ENCODE peak calls at places on chromosomes 12 and 14, in eight cellular contexts. V is activated CD4-positive, alpha-beta T cell treated with anti-CD3 and anti-CD28 coated beads, Interleukin-2, amount 50 U/mL, for 24 hours; P is heart left ventricle; R is occipital lobe; N is AG09309; Z is A549; S is SK-N-SH; L is NCI-H774. K is an unnamed sample.

GRCh38 chr12:12327802-12328201 is 22.2 kb downstream of the MANSC1 start:
- DNase-seq in P (no peak), V (no peak), N (no peak), L (peak), R (no peak), Z (peak), S (peak), K (peak)

GRCh38 chr12:54159549-54159948 is 29.2 kb downstream of the SMUG1 start:
- DNase-seq in Z (no peak), R (no peak), P (no peak), N (no peak), L (peak), V (no peak), S (no peak), K (no peak)

GRCh38 chr12:70556179-70556869 is 80.9 kb downstream of the PTPRB start:
- DNase-seq in L (no peak), P (no peak), S (no peak), V (no peak), N (no peak), R (no peak), Z (no peak), K (no peak)

GRCh38 chr12:42957136-42957535 is 367.6 kb upstream of the PRICKLE1 start:
- DNase-seq in P (peak), S (no peak), N (no peak), V (no peak), R (peak), Z (no peak), L (no peak), K (no peak)

GRCh38 chr14:99194736-99195135 is 77.3 kb downstream of the BCL11B start:
- DNase-seq in L (no peak), V (no peak), N (no peak), Z (no peak), S (no peak), R (no peak), P (no peak), K (no peak)

GRCh38 chr14:101031186-101031585 is 127.7 kb upstream of the RTL1 start:
- DNase-seq in P (no peak), Z (no peak), V (no peak), N (no peak), L (no peak), R (no peak), S (no peak), K (no peak)

GRCh38 chr14:64234877-64235651 is 59.1 kb downstream of the ESR2 start:
- DNase-seq in L (no peak), Z (no peak), S (peak), N (no peak), P (no peak), R (no peak), V (no peak), K (peak)

GRCh38 chr12:40819427-40820108 is 127.3 kb downstream of the CNTN1 start:
- DNase-seq in P (no peak), V (no peak), N (no peak), Z (no peak), S (no peak), L (peak), R (no peak), K (peak)

GRCh38 chr12:6891637-6892036 is 13.0 kb upstream of the LRRC23 start:
- DNase-seq in N (no peak), L (no peak), V (no peak), P (no peak), Z (no peak), S (no peak), R (no peak), K (no peak)

GRCh38 chr14:68932219-68932618 is 46.9 kb downstream of the ACTN1 start:
- DNase-seq in Z (no peak), V (no peak), L (no peak), R (no peak), S (no peak), P (no peak), N (no peak), K (no peak)

GRCh38 chr14:74018029-74018703 is 922 bp downstream of the ENTPD5 start:
- DNase-seq in Z (peak), S (no peak), L (no peak), V (no peak), N (peak), R (no peak), P (no peak), K (no peak)

GRCh38 chr12:124648710-124649384 is 81.4 kb upstream of the NCOR2 start:
- DNase-seq in P (no peak), Z (no peak), L (no peak), V (no peak), S (no peak), R (no peak), N (no peak), K (no peak)

GRCh38 chr12:68939500-68939899 is 6.5 kb upstream of the CPM start:
- DNase-seq in R (no peak), S (no peak), N (no peak), V (no peak), Z (no peak), P (no peak), L (no peak), K (no peak)

GRCh38 chr12:28851781-28852180 is 297.3 kb upstream of the FAR2 start:
- DNase-seq in P (no peak), Z (no peak), L (no peak), V (no peak), S (no peak), N (no peak), R (no peak), K (no peak)

GRCh38 chr12:64608901-64609542 is 1.3 kb upstream of the RASSF3 start:
- DNase-seq in Z (peak), L (peak), S (peak), R (no peak), V (no peak), P (no peak), N (no peak), K (peak)

GRCh38 chr12:110022980-110023633 is 23.9 kb downstream of the ANKRD13A start:
- DNase-seq in V (no peak), N (no peak), R (no peak), L (no peak), S (no peak), P (no peak), Z (no peak), K (no peak)

GRCh38 chr14:64773046-64773445 is 68.8 kb downstream of the PLEKHG3 start:
- DNase-seq in Z (no peak), P (no peak), S (no peak), R (no peak), L (no peak), N (no peak), V (no peak), K (no peak)

GRCh38 chr12:88035907-88036289 is 6.7 kb upstream of the C12orf50 start:
- DNase-seq in Z (no peak), V (no peak), P (no peak), R (no peak), N (no peak), S (no peak), L (no peak), K (no peak)

GRCh38 chr14:24074625-24075484 is 3.5 kb downstream of the CPNE6 start:
- DNase-seq in N (no peak), S (no peak), V (no peak), Z (no peak), P (no peak), L (no peak), R (no peak), K (no peak)

GRCh38 chr12:43882578-43883178 is 46.8 kb downstream of the TMEM117 start:
- DNase-seq in V (no peak), S (peak), Z (peak), L (peak), P (no peak), R (no peak), N (peak), K (peak)

GRCh38 chr14:71891185-71891584 is 41.0 kb upstream of the RGS6 start:
- DNase-seq in V (no peak), Z (no peak), N (no peak), L (no peak), P (no peak), S (no peak), R (no peak), K (no peak)

GRCh38 chr12:119176267-119177055 is 2.3 kb upstream of the HSPB8 start:
- DNase-seq in L (peak), P (peak), V (no peak), S (no peak), R (peak), Z (peak), N (no peak), K (peak)

GRCh38 chr12:29970501-29970900 is 186.8 kb upstream of the TMTC1 start:
- DNase-seq in L (peak), P (no peak), Z (no peak), V (no peak), N (no peak), R (no peak), S (no peak), K (no peak)

GRCh38 chr12:130439250-130439649 is 101.6 kb downstream of the PIWIL1 start:
- DNase-seq in L (no peak), S (no peak), V (no peak), Z (no peak), R (no peak), N (no peak), P (no peak), K (no peak)

GRCh38 chr12:122849352-122850047 is 14.2 kb downstream of the HIP1R start:
- DNase-seq in N (no peak), P (no peak), V (no peak), Z (no peak), S (no peak), L (no peak), R (no peak), K (no peak)

GRCh38 chr12:58920102-58920955 is at the start of gene LRIG3:
- DNase-seq in P (peak), S (peak), V (no peak), R (peak), L (peak), Z (peak), N (peak), K (peak)

GRCh38 chr12:116628989-116629388 is 69.8 kb downstream of the MAP1LC3B2 start:
- DNase-seq in R (no peak), S (no peak), L (peak), N (no peak), V (no peak), P (no peak), Z (no peak), K (no peak)